ENCODE peak calls at places on chromosome 7, in eight cellular contexts. P, F, L, A, Y, C, X and N are unnamed samples.

GRCh38 chr7:41581041-41581440 is 121.8 kb downstream of the INHBA start:
- DNase-seq in P (no peak), F (no peak), L (no peak), A (no peak), Y (no peak), C (no peak), X (peak), N (no peak)

GRCh38 chr7:84675633-84676034 is 481.0 kb upstream of the SEMA3A start:
- DNase-seq in P (no peak), F (no peak), L (no peak), A (no peak), Y (peak), C (no peak), X (no peak), N (no peak)

GRCh38 chr7:28955723-28956607 is 2.2 kb downstream of the TRIL start:
- DNase-seq in P (peak), F (peak), L (no peak), A (no peak), Y (peak), C (no peak), X (peak), N (no peak)

GRCh38 chr7:149783386-149784250 is 10.2 kb upstream of the ZNF467 start:
- DNase-seq in P (no peak), F (no peak), L (no peak), A (no peak), Y (no peak), C (no peak), X (no peak), N (no peak)

GRCh38 chr7:130963349-130963748 is 229.3 kb upstream of the KLF14 start:
- DNase-seq in P (no peak), F (no peak), L (no peak), A (no peak), Y (no peak), C (no peak), X (no peak), N (no peak)

GRCh38 chr7:158587425-158588084 is at the start of gene PTPRN2:
- DNase-seq in P (peak), F (peak), L (peak), A (peak), Y (peak), C (peak), X (peak), N (no peak)

GRCh38 chr7:154967581-154967980 is 35.3 kb downstream of the PAXIP1 start:
- DNase-seq in P (no peak), F (no peak), L (no peak), A (no peak), Y (no peak), C (no peak), X (no peak), N (no peak)

GRCh38 chr7:156735861-156736260 is 95.3 kb downstream of the RNF32 start:
- DNase-seq in P (peak), F (no peak), L (no peak), A (no peak), Y (no peak), C (no peak), X (no peak), N (no peak)

GRCh38 chr7:98394377-98394836 is 6.5 kb downstream of the BAIAP2L1 start:
- DNase-seq in P (peak), F (no peak), L (no peak), A (peak), Y (peak), C (peak), X (peak), N (peak)

GRCh38 chr7:77335581-77335980 is 80.6 kb downstream of the GSAP start:
- DNase-seq in P (no peak), F (no peak), L (no peak), A (no peak), Y (no peak), C (no peak), X (peak), N (no peak)

GRCh38 chr7:101120315-101120714 is 6.6 kb upstream of the SERPINE1 start:
- DNase-seq in P (no peak), F (no peak), L (no peak), A (no peak), Y (no peak), C (no peak), X (no peak), N (no peak)

GRCh38 chr7:27103489-27104226 is 1.2 kb upstream of the HOXA2 start:
- DNase-seq in P (peak), F (no peak), L (no peak), A (no peak), Y (peak), C (no peak), X (peak), N (no peak)

GRCh38 chr7:42128703-42129102 is 108.3 kb downstream of the GLI3 start:
- DNase-seq in P (no peak), F (no peak), L (peak), A (no peak), Y (no peak), C (no peak), X (no peak), N (no peak)

GRCh38 chr7:32905175-32905662 is 13.7 kb upstream of the KBTBD2 start:
- DNase-seq in P (peak), F (peak), L (peak), A (no peak), Y (peak), C (peak), X (peak), N (peak)

GRCh38 chr7:158662610-158663427 is 41.8 kb downstream of the NCAPG2 start:
- DNase-seq in P (no peak), F (no peak), L (no peak), A (no peak), Y (no peak), C (no peak), X (peak), N (no peak)

GRCh38 chr7:2843711-2844152 is 376 bp downstream of the GNA12 start:
- DNase-seq in P (peak), F (peak), L (peak), A (no peak), Y (no peak), C (peak), X (peak), N (no peak)

DNA sequence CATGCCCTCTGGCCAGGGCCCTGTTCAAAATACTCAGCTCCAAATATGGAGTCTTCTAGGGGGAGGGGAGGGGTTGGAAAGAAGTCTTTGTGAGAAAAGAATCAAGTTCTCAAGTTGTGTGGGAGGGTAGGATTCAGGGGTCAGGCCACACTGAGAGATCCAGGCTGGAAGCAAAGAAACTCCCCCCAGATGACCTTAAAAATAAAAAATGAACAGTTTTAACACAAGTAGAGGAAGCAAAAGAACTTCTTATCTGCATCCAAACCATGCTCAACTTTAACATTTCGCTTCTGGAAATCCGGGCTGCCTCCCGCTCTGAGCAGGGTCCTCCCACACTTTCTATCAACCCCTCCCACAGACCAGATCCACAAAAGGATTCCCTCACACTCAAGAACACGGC is 44.1 kb downstream of the CYTH3 start:
- DNase-seq in P (peak), F (no peak), L (peak), A (no peak), Y (no peak), C (no peak), X (no peak), N (no peak)
- H3K4me3 ChIP-seq in P (peak), F (no peak), L (peak), A (peak), Y (no peak), C (peak), X (no peak), N (peak)

DNA sequence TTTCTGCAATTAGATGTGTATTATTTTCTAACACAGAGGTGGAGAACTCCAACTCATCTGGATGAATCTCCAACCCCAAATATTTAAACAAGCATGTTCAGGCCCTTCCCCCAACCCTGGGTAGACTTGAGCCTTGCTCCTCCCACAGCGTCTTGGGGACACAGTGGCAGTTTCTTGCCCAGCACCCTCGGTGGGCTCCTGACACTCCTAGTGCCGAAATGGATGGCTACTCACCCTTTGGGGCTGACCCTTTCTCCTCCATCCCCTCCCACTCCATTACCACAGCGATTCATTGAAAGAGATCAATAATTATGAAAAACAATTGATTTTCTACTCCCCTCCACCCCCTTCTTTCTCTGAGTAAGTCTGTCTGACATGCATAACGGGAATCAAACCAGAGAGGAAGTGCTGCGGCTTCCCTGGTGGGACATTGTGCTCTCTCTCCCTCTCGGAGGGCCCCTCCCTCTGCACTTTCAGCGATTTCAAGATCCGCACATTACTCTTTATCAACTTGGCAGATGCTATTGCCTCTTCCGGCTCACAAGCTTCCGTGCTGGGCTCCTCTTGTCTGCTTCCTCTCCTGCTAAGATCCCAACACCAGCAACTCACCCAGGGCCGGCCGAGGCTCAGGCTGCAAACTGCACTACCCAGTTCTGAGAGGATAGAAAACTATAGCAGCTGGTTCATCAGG is 78.9 kb upstream of the PLXNA4 start:
- DNase-seq in P (no peak), F (no peak), L (peak), A (no peak), Y (no peak), C (peak), X (peak), N (peak)
- H3K4me3 ChIP-seq in P (no peak), F (no peak), L (peak), A (no peak), Y (no peak), C (no peak), X (peak), N (peak)

DNA sequence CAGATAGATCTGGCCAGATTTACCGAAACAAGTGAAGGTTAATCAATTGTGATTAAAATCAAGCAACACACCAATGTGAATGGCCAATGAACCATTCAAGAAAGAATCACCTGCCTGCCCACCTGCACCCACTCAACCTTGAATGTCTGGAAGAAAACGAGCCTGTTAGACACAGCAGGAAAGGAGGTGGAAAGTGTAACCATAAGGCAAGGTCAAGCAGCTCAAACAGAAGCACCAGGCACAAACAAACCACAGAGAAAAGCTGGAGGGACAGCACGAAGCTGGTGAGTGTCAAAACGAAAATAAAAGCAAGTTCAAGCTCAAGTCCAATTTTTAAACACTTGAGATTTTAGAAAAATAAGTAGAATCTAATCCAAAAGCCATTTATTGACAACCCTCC is 64.9 kb downstream of the STEAP1B start:
- DNase-seq in P (no peak), F (no peak), L (no peak), A (no peak), Y (no peak), C (no peak), X (no peak), N (no peak)
- H3K4me3 ChIP-seq in P (no peak), F (no peak), L (no peak), A (no peak), Y (no peak), C (no peak), X (no peak), N (no peak)

DNA sequence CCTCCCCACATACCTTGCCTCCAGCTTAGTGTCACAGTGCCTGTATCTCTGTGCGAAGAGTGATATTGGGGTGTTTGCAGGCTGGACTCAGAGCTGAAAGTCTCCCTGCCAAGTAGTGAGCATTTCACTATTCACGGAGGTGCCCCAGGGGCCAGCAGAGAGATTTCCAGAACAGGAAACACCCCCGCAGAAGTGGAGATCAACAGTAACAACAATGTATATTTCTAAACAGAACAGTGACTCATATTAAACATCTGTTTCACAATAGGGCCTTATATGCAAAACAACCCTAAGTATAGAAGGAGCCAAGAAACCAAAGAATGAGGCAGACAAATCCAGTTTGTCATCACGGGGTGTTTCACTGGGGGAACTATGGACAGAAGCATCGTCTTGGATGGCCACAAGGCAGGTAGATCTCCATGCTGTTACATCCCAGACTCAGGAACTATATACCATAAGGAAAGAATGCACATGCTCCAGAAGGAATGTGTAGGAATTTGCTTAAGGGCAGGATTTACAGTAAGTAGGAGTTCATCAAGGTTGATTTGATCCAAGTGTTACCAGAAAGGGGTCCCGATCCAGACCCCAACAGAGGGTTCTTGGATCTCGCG is 29.3 kb upstream of the CCL24 start:
- DNase-seq in P (peak), F (peak), L (peak), A (peak), Y (peak), C (peak), X (peak), N (peak)
- H3K4me3 ChIP-seq in P (no peak), F (no peak), L (peak), A (peak), Y (no peak), C (no peak), X (no peak), N (peak)

GRCh38 chr7:36280840-36281812 is 108.5 kb upstream of the ANLN start:
- DNase-seq in P (peak), F (peak), L (peak), A (peak), Y (peak), C (peak), X (peak), N (peak)
- H3K4me3 ChIP-seq in P (no peak), F (no peak), L (peak), A (peak), Y (no peak), C (peak), X (peak), N (peak)

DNA sequence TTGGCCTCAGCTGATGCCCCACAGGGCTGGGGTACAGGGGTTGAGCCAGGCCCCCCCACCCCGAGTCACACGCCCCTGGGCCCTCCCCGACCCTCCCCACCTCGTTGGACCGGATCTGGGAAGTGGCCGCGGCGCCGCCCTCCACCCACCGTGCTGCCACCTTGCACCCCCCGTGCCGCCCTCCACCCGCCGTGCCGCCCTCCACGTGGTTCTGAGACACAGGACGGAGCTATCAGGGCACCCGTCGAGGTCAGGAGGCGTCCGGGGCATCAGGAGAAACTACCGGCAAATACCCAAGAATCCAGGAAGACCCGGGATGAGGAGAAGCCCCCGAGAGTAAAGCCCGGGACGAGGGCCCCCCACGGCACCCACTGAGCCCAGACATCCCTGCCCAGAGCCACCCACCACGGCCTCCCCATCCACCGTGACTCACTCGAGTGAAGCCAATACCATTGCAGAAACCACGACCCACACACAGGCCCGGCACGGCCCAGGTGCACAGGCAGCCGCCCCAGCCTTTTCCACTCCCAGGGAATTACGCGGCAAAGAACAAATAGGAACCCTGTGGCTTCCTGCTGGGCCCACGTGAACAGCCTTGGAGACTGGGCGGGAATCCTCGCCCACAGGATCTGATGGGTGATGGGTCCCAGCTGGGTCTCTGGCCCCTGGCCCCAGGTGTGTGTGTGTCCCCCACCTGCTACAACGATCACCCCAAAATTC is 34.0 kb downstream of the ADAP1 start:
- DNase-seq in P (no peak), F (peak), L (no peak), A (no peak), Y (no peak), C (no peak), X (no peak), N (no peak)
- H3K4me3 ChIP-seq in P (no peak), F (no peak), L (no peak), A (no peak), Y (no peak), C (no peak), X (no peak), N (no peak)

DNA sequence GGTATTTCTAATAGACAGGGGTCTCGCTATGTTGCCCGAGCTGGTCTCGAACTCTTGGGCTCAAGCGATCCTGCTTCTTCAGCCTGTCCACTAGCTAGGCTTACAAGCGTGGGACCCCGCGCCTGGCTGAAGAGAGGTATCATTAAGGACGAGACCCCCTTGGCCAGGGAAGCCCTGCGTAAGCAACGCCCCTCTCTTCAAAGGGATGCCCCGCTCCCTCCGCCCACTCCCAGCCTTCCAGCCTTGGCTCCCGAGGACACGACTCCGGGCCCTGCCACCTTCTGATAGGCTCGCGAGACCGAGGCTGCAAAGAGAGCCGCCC is 220 bp upstream of the ZKSCAN5 start:
- DNase-seq in P (no peak), F (no peak), L (no peak), A (no peak), Y (no peak), C (no peak), X (no peak), N (peak)
- H3K4me3 ChIP-seq in P (peak), F (peak), L (peak), A (peak), Y (peak), C (peak), X (peak), N (peak)

GRCh38 chr7:106659369-106659962 is 1.5 kb downstream of the CCDC71L start:
- DNase-seq in P (peak), F (no peak), L (no peak), A (no peak), Y (no peak), C (no peak), X (peak), N (no peak)

GRCh38 chr7:106659963-106660861 is 746 bp downstream of the CCDC71L start:
- DNase-seq in P (peak), F (peak), L (peak), A (no peak), Y (peak), C (peak), X (peak), N (no peak)

GRCh38 chr7:106657085-106657991 is 3.6 kb downstream of the CCDC71L start:
- DNase-seq in P (peak), F (no peak), L (no peak), A (no peak), Y (no peak), C (no peak), X (peak), N (no peak)

GRCh38 chr7:106660862-106661720 is at the start of gene CCDC71L:
- DNase-seq in P (peak), F (peak), L (peak), A (peak), Y (peak), C (peak), X (peak), N (peak)

GRCh38 chr7:106658504-106659368 is 2.2 kb downstream of the CCDC71L start:
- DNase-seq in P (no peak), F (no peak), L (no peak), A (no peak), Y (no peak), C (no peak), X (peak), N (no peak)
- H3K4me3 ChIP-seq in P (peak), F (peak), L (peak), A (peak), Y (peak), C (peak), X (peak), N (peak)

DNA sequence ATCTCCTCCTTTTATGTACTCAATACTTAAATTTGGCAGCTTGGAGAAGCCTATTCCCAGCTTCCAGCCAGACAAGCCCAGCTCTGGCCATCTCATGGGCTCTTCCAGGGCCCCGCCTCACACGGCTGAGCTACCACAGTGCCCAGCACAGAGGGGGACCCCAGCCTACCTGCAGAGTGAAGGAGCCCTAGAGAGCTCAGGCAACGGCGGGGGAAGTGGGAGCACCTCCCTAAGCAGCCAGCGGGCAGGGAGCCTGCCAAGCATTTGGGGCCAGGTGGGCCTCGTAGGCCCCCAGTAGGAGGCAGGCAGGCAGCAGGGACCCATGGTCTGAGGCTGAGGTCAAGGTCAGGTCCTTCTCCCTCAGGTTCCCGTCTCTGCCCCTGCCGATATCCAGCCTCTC is 29.1 kb upstream of the SMARCD3 start:
- DNase-seq in P (no peak), F (no peak), L (no peak), A (no peak), Y (no peak), C (no peak), X (no peak), N (no peak)
- H3K4me3 ChIP-seq in P (no peak), F (no peak), L (no peak), A (no peak), Y (no peak), C (peak), X (no peak), N (peak)

GRCh38 chr7:53087274-53087673 is 51.8 kb downstream of the POM121L12 start:
- DNase-seq in P (no peak), F (no peak), L (no peak), A (no peak), Y (no peak), C (no peak), X (no peak), N (no peak)
- H3K4me3 ChIP-seq in P (no peak), F (no peak), L (no peak), A (no peak), Y (no peak), C (no peak), X (no peak), N (no peak)